ENCODE peak calls at places on chromosomes 4 and X, in five cellular contexts. One of them, this sample, is unnamed.

GRCh38 chrX:9677098-9677739 is 88.4 kb downstream of the GPR143 start:
- DNase-seq in HCT116: no peak
- DNase-seq in tibial nerve: no peak
- DNase-seq in spleen: no peak
- DNase-seq in esophagus squamous epithelium: no peak
- DNase-seq in this sample: no peak

GRCh38 chr4:13289391-13289790 is 194.7 kb downstream of the RAB28 start:
- DNase-seq in spleen: no peak
- DNase-seq in HCT116: no peak
- DNase-seq in tibial nerve: no peak
- DNase-seq in esophagus squamous epithelium: no peak
- DNase-seq in this sample: no peak

GRCh38 chr4:2291705-2292651 is 30.1 kb upstream of the MXD4 start:
- DNase-seq in tibial nerve: peak; percentile 8
- DNase-seq in esophagus squamous epithelium: no peak
- DNase-seq in spleen: peak; percentile 71
- DNase-seq in HCT116: no peak
- DNase-seq in this sample: peak; percentile 82

GRCh38 chrX:45778621-45779020 is 577.9 kb upstream of the DIPK2B start:
- DNase-seq in spleen: no peak
- DNase-seq in tibial nerve: no peak
- DNase-seq in esophagus squamous epithelium: no peak
- DNase-seq in HCT116: no peak
- DNase-seq in this sample: no peak

GRCh38 chr4:113591982-113592381 is 169.6 kb downstream of the CAMK2D start:
- DNase-seq in esophagus squamous epithelium: no peak
- DNase-seq in spleen: no peak
- DNase-seq in tibial nerve: no peak
- DNase-seq in HCT116: no peak
- DNase-seq in this sample: no peak

GRCh38 chrX:81925812-81926211 is 723.9 kb downstream of the SH3BGRL start:
- DNase-seq in spleen: no peak
- DNase-seq in HCT116: no peak
- DNase-seq in esophagus squamous epithelium: no peak
- DNase-seq in tibial nerve: no peak
- DNase-seq in this sample: no peak

GRCh38 chrX:119672252-119672825 is 20.6 kb downstream of the SEPTIN6 start:
- DNase-seq in tibial nerve: no peak
- DNase-seq in spleen: peak; percentile 15
- DNase-seq in HCT116: no peak
- DNase-seq in esophagus squamous epithelium: no peak
- DNase-seq in this sample: no peak

GRCh38 chrX:4185086-4185485 is 471.6 kb upstream of the PRKX start:
- DNase-seq in HCT116: no peak
- DNase-seq in tibial nerve: no peak
- DNase-seq in esophagus squamous epithelium: no peak
- DNase-seq in spleen: no peak
- DNase-seq in this sample: no peak

GRCh38 chrX:41384041-41384705 is 50.2 kb downstream of the DDX3X start:
- DNase-seq in HCT116: peak; percentile 51
- DNase-seq in spleen: peak; percentile 88
- DNase-seq in tibial nerve: peak; percentile 13
- DNase-seq in esophagus squamous epithelium: no peak
- DNase-seq in this sample: no peak

GRCh38 chrX:64093761-64094160 is 111.7 kb downstream of the AMER1 start:
- DNase-seq in tibial nerve: no peak
- DNase-seq in HCT116: no peak
- DNase-seq in esophagus squamous epithelium: no peak
- DNase-seq in spleen: no peak
- DNase-seq in this sample: no peak

GRCh38 chr4:177064724-177065394 is 244.8 kb upstream of the NEIL3 start:
- DNase-seq in esophagus squamous epithelium: no peak
- DNase-seq in spleen: no peak
- DNase-seq in HCT116: no peak
- DNase-seq in tibial nerve: no peak
- DNase-seq in this sample: no peak

GRCh38 chrX:35809816-35810215 is 11.7 kb downstream of the MAGEB16 start:
- DNase-seq in tibial nerve: no peak
- DNase-seq in HCT116: no peak
- DNase-seq in spleen: no peak
- DNase-seq in esophagus squamous epithelium: no peak
- DNase-seq in this sample: no peak

GRCh38 chr4:86775061-86775460 is 74.1 kb downstream of the SLC10A6 start:
- DNase-seq in spleen: no peak
- DNase-seq in esophagus squamous epithelium: no peak
- DNase-seq in tibial nerve: no peak
- DNase-seq in HCT116: no peak
- DNase-seq in this sample: no peak

GRCh38 chr4:8414377-8414776 is 26.1 kb downstream of the ACOX3 start:
- DNase-seq in spleen: no peak
- DNase-seq in HCT116: no peak
- DNase-seq in tibial nerve: no peak
- DNase-seq in esophagus squamous epithelium: no peak
- DNase-seq in this sample: no peak

GRCh38 chr4:16225681-16225995 is 633 bp downstream of the TAPT1 start:
- DNase-seq in tibial nerve: no peak
- DNase-seq in HCT116: no peak
- DNase-seq in esophagus squamous epithelium: no peak
- DNase-seq in spleen: no peak
- DNase-seq in this sample: no peak

GRCh38 chr4:16225139-16225538 is 1.1 kb downstream of the TAPT1 start:
- DNase-seq in tibial nerve: no peak
- DNase-seq in spleen: no peak
- DNase-seq in esophagus squamous epithelium: no peak
- DNase-seq in HCT116: no peak
- DNase-seq in this sample: no peak

GRCh38 chr4:16224669-16225068 is 1.6 kb downstream of the TAPT1 start:
- DNase-seq in spleen: no peak
- DNase-seq in esophagus squamous epithelium: no peak
- DNase-seq in HCT116: no peak
- DNase-seq in tibial nerve: no peak
- DNase-seq in this sample: no peak

GRCh38 chr4:16222957-16223527 is 3.2 kb downstream of the TAPT1 start:
- DNase-seq in esophagus squamous epithelium: no peak
- DNase-seq in tibial nerve: no peak
- DNase-seq in spleen: no peak
- DNase-seq in HCT116: no peak
- DNase-seq in this sample: no peak

DNA sequence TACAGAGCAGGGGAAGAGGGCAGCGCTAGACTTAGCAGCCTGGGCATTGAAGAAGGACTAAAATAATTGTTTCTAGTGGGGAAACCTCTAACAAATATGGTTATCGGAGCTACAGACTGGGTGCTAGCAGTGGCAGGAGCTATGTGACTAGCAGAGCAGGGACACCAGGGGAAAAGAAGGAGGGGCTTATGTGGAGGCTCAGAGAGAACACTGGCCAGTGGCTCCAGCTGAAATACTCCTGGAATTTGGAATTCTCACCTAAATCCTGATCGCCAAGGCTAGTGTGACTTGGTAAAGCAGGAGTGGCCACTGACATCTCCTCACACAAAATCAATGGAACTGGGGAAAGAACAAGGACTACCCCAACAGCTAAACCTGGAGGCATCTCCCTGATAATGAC is 2.0 kb downstream of the TAPT1 start:
- DNase-seq in tibial nerve: no peak
- DNase-seq in HCT116: no peak
- DNase-seq in spleen: no peak
- DNase-seq in esophagus squamous epithelium: no peak
- DNase-seq in this sample: no peak
- H3K4me3 ChIP-seq in tibial nerve: no peak overlapping the region
- H3K4me3 ChIP-seq in HCT116: no peak overlapping the region
- H3K4me3 ChIP-seq in spleen: peak overlapping the region; percentile 71
- H3K4me3 ChIP-seq in esophagus squamous epithelium: no peak overlapping the region
- H3K4me3 ChIP-seq in this sample: no peak overlapping the region

GRCh38 chr4:75555294-75556164 is at the start of gene ODAPH:
- DNase-seq in esophagus squamous epithelium: no peak
- DNase-seq in HCT116: no peak
- DNase-seq in spleen: no peak
- DNase-seq in tibial nerve: no peak
- DNase-seq in this sample: no peak
- TF ChIP-seq CTCF in esophagus squamous epithelium: no peak
- TF ChIP-seq CTCF in HCT116: no peak
- TF ChIP-seq CTCF in spleen: no peak
- TF ChIP-seq CTCF in tibial nerve: no peak
- TF ChIP-seq CTCF in this sample: no peak

DNA sequence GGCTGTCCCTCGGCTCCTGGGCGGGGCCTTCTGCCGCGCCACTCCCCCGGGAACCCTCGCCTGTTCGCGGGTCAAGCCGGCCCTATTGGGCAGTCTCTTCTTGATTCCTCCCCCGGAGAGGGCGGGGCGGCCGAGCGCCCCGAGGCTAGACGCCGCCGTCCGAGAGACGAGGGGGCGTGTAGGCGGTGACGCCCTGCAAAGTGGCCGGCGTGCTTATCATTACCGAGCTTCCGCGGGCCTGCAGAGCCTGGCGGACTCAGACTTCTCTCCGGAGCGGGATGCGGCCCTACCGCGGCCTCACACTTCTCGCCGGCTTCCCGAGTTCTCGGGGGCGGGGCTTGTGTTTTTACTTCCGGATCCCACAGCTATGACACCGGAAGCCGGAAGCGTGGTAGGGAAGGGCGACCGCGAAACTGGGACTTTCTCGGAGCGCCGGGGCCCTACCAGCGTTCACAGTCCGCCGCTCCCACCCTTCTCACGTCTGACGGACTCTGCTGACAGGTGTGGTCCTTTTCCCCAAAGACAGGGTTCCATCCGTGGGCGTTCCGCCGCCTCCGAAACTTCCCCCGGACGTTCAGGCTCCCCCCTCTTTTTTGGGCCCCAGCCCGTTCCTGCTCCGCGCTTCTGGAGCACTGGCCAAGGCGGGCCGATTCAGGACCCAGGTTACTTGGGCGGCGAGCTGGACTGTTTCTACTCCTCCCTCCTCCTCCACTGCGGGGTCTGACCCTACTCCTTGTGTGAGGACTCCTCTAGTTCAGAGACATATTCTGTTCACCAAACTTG is at the start of gene IKBKG:
- DNase-seq in tibial nerve: peak; percentile 81
- DNase-seq in HCT116: peak; percentile 72
- DNase-seq in esophagus squamous epithelium: peak; percentile 63
- DNase-seq in spleen: no peak
- DNase-seq in this sample: peak; percentile 97
- TF ChIP-seq POLR2A in tibial nerve: peak; percentile 28
- TF ChIP-seq POLR2A in HCT116: peak; percentile 14
- TF ChIP-seq POLR2A in esophagus squamous epithelium: no peak
- TF ChIP-seq POLR2A in spleen: peak; percentile 6
- TF ChIP-seq POLR2A in this sample: no peak

GRCh38 chr4:41120297-41121217 is 93.8 kb downstream of the APBB2 start:
- DNase-seq in esophagus squamous epithelium: no peak
- DNase-seq in tibial nerve: peak; percentile 43
- DNase-seq in HCT116: no peak
- DNase-seq in spleen: no peak
- DNase-seq in this sample: peak; percentile 63
- H3K4me3 ChIP-seq in esophagus squamous epithelium: peak overlapping the region; percentile 28
- H3K4me3 ChIP-seq in tibial nerve: no peak overlapping the region
- H3K4me3 ChIP-seq in HCT116: no peak overlapping the region
- H3K4me3 ChIP-seq in spleen: no peak overlapping the region
- H3K4me3 ChIP-seq in this sample: no peak overlapping the region

GRCh38 chr4:156413411-156413985 is 459.8 kb upstream of the CTSO start:
- DNase-seq in tibial nerve: no peak
- DNase-seq in HCT116: no peak
- DNase-seq in spleen: no peak
- DNase-seq in esophagus squamous epithelium: no peak
- DNase-seq in this sample: no peak
- TF ChIP-seq CTCF in tibial nerve: no peak
- TF ChIP-seq CTCF in HCT116: no peak
- TF ChIP-seq CTCF in spleen: no peak
- TF ChIP-seq CTCF in esophagus squamous epithelium: no peak
- TF ChIP-seq CTCF in this sample: no peak

DNA sequence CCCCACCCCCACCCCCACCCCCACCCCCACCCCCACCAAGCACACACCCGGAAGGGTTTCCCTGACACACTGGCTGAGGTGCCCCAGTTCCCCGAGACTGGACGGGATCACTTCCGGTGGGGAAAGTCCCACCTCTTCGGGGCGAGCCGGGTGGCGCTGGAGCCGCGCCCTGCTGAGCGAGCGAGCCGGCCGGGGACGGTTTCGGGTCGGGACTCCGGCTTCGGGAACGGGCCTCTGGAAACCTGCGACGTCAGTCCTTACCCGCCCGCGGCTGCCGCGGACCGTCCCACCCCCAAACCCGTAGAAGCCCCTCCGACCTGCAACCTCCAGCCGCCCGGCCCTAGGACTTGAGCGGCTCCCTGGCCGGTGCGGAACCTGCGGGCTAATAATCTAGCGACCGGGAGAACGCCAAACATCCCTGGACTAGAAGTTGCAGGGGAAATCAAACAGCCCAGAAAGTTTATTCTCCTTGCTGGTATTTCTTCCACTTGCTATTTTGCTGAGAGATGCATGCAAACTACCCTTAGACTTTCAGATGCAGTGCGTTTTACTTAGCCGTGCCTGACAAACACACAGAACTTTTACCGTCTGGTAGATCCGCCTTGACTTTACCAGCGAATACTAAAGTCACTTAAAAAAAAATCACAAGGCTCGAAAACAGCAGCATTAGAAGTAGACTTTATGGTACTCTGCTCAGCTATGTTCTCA is 993 bp downstream of the RAP2C start:
- DNase-seq in tibial nerve: peak; percentile 48
- DNase-seq in spleen: peak; percentile 94
- DNase-seq in HCT116: peak; percentile 67
- DNase-seq in esophagus squamous epithelium: peak; percentile 18
- DNase-seq in this sample: peak; percentile 96
- TF ChIP-seq POLR2A in tibial nerve: peak; percentile 55
- TF ChIP-seq POLR2A in spleen: no peak
- TF ChIP-seq POLR2A in HCT116: no peak
- TF ChIP-seq POLR2A in esophagus squamous epithelium: peak; percentile 51
- TF ChIP-seq POLR2A in this sample: no peak

GRCh38 chrX:107599371-107599970 is 28.8 kb upstream of the PRPS1 start:
- DNase-seq in tibial nerve: no peak
- DNase-seq in spleen: no peak
- DNase-seq in esophagus squamous epithelium: no peak
- DNase-seq in HCT116: no peak
- DNase-seq in this sample: peak; percentile 28

GRCh38 chrX:107596651-107597050 is 31.7 kb upstream of the PRPS1 start:
- DNase-seq in spleen: no peak
- DNase-seq in esophagus squamous epithelium: no peak
- DNase-seq in tibial nerve: no peak
- DNase-seq in HCT116: no peak
- DNase-seq in this sample: no peak

GRCh38 chrX:107600366-107600765 is 27.9 kb upstream of the PRPS1 start:
- DNase-seq in HCT116: no peak
- DNase-seq in spleen: no peak
- DNase-seq in esophagus squamous epithelium: no peak
- DNase-seq in tibial nerve: no peak
- DNase-seq in this sample: peak; percentile 66

GRCh38 chrX:107597264-107597663 is 31.0 kb upstream of the PRPS1 start:
- DNase-seq in spleen: no peak
- DNase-seq in HCT116: no peak
- DNase-seq in tibial nerve: no peak
- DNase-seq in esophagus squamous epithelium: no peak
- DNase-seq in this sample: no peak

GRCh38 chrX:107597791-107598190 is 30.5 kb upstream of the PRPS1 start:
- DNase-seq in tibial nerve: no peak
- DNase-seq in esophagus squamous epithelium: no peak
- DNase-seq in spleen: no peak
- DNase-seq in HCT116: no peak
- DNase-seq in this sample: peak; percentile 76
- H3K4me3 ChIP-seq in tibial nerve: no peak overlapping the region
- H3K4me3 ChIP-seq in esophagus squamous epithelium: no peak overlapping the region
- H3K4me3 ChIP-seq in spleen: no peak overlapping the region
- H3K4me3 ChIP-seq in HCT116: no peak overlapping the region
- H3K4me3 ChIP-seq in this sample: no peak overlapping the region

GRCh38 chr4:183905081-183905592 is at the start of gene STOX2:
- DNase-seq in HCT116: no peak
- DNase-seq in tibial nerve: peak; percentile 31
- DNase-seq in spleen: peak; percentile 81
- DNase-seq in esophagus squamous epithelium: peak; percentile 5
- DNase-seq in this sample: peak; percentile 91
- TF ChIP-seq CTCF in HCT116: no peak
- TF ChIP-seq CTCF in tibial nerve: no peak
- TF ChIP-seq CTCF in spleen: no peak
- TF ChIP-seq CTCF in esophagus squamous epithelium: no peak
- TF ChIP-seq CTCF in this sample: no peak

This sample was measured in lower leg skin.